ENCODE peak calls at places on chromosome 13, in ten cellular contexts. K is breast epithelium, Z is right cardiac atrium, S is HFFc6, O is EL, X is neural progenitor cell, D is GM23248, G is heart right ventricle, B is iris pigment epithelial cell, C is GM03348. R is an unnamed sample.

GRCh38 chr13:35157143-35157755 is 215.2 kb downstream of the NBEA start:
- DNase-seq in K (no peak), Z (no peak), S (peak), O (peak), X (peak), D (peak), G (no peak), B (peak), C (peak), R (peak)

GRCh38 chr13:102768914-102769313 is 4.7 kb downstream of the TEX30 start:
- DNase-seq in K (no peak), Z (no peak), S (no peak), O (no peak), X (no peak), D (no peak), G (no peak), B (peak), C (no peak), R (no peak)

GRCh38 chr13:31946091-31946770 is 85.3 kb upstream of the FRY start:
- DNase-seq in K (no peak), Z (no peak), S (peak), O (peak), X (no peak), D (peak), G (no peak), B (peak), C (peak), R (no peak)

GRCh38 chr13:57128909-57129308 is 11.8 kb upstream of the PRR20A start:
- DNase-seq in K (no peak), Z (no peak), S (no peak), O (no peak), X (peak), D (no peak), G (no peak), B (no peak), C (no peak), R (no peak)

GRCh38 chr13:30835442-30835841 is 70.6 kb upstream of the MEDAG start:
- DNase-seq in K (no peak), Z (no peak), S (no peak), O (no peak), X (no peak), D (no peak), G (no peak), B (peak), C (no peak), R (no peak)

GRCh38 chr13:107942030-107942617 is 273.2 kb downstream of the LIG4 start:
- DNase-seq in K (no peak), Z (no peak), S (no peak), O (no peak), X (no peak), D (no peak), G (no peak), B (no peak), C (no peak), R (no peak)

GRCh38 chr13:23159205-23159586 is 21.6 kb upstream of the SGCG start:
- DNase-seq in K (no peak), Z (peak), S (peak), O (peak), X (peak), D (peak), G (peak), B (peak), C (peak), R (peak)

GRCh38 chr13:34730966-34731365 is 211.1 kb upstream of the NBEA start:
- DNase-seq in K (no peak), Z (no peak), S (no peak), O (no peak), X (no peak), D (no peak), G (no peak), B (no peak), C (no peak), R (no peak)

GRCh38 chr13:61170791-61171330 is 244.8 kb downstream of the PCDH20 start:
- DNase-seq in K (no peak), Z (peak), S (no peak), O (no peak), X (no peak), D (no peak), G (peak), B (no peak), C (no peak), R (no peak)

GRCh38 chr13:28138756-28139470 is 568 bp downstream of the PAN3 start:
- DNase-seq in K (peak), Z (peak), S (no peak), O (peak), X (peak), D (peak), G (peak), B (peak), C (peak), R (no peak)

GRCh38 chr13:111213964-111214726 is 99.0 kb downstream of the ARHGEF7 start:
- DNase-seq in K (no peak), Z (peak), S (no peak), O (no peak), X (no peak), D (no peak), G (no peak), B (no peak), C (no peak), R (no peak)

GRCh38 chr13:33174491-33174890 is 111.1 kb downstream of the STARD13 start:
- DNase-seq in K (no peak), Z (no peak), S (no peak), O (no peak), X (no peak), D (no peak), G (no peak), B (no peak), C (no peak), R (no peak)

GRCh38 chr13:43757266-43757665 is 29.5 kb downstream of the ENOX1 start:
- DNase-seq in K (no peak), Z (no peak), S (no peak), O (no peak), X (no peak), D (no peak), G (no peak), B (no peak), C (no peak), R (no peak)

GRCh38 chr13:46553521-46553885 is 533 bp downstream of the LRCH1 start:
- DNase-seq in K (peak), Z (no peak), S (no peak), O (no peak), X (peak), D (no peak), G (no peak), B (no peak), C (no peak), R (no peak)

GRCh38 chr13:80047406-80047805 is 293.5 kb downstream of the SPRY2 start:
- DNase-seq in K (no peak), Z (no peak), S (peak), O (no peak), X (no peak), D (peak), G (no peak), B (peak), C (no peak), R (no peak)

GRCh38 chr13:31056650-31057275 is 104.9 kb downstream of the HSPH1 start:
- DNase-seq in K (no peak), Z (no peak), S (peak), O (peak), X (no peak), D (peak), G (no peak), B (no peak), C (peak), R (no peak)

GRCh38 chr13:47175172-47175806 is 278.4 kb upstream of the HTR2A start:
- DNase-seq in K (no peak), Z (no peak), S (peak), O (peak), X (no peak), D (peak), G (no peak), B (peak), C (peak), R (no peak)

GRCh38 chr13:30158774-30159445 is 148.4 kb downstream of the KATNAL1 start:
- DNase-seq in K (no peak), Z (no peak), S (peak), O (peak), X (no peak), D (peak), G (no peak), B (peak), C (peak), R (no peak)

GRCh38 chr13:85266331-85266730 is 532.9 kb downstream of the SLITRK6 start:
- DNase-seq in K (no peak), Z (no peak), S (no peak), O (peak), X (no peak), D (no peak), G (no peak), B (no peak), C (no peak), R (no peak)

GRCh38 chr13:32889986-32890565 is 126.1 kb upstream of the KL start:
- DNase-seq in K (no peak), Z (no peak), S (peak), O (peak), X (no peak), D (peak), G (no peak), B (no peak), C (peak), R (no peak)

GRCh38 chr13:94176576-94176975 is 302.9 kb downstream of the DCT start:
- DNase-seq in K (no peak), Z (no peak), S (no peak), O (no peak), X (no peak), D (no peak), G (no peak), B (peak), C (peak), R (no peak)

GRCh38 chr13:77693449-77693940 is 4.0 kb upstream of the SLAIN1 start:
- DNase-seq in K (no peak), Z (no peak), S (no peak), O (no peak), X (no peak), D (no peak), G (no peak), B (no peak), C (no peak), R (no peak)

GRCh38 chr13:40666905-40667621 is 622 bp upstream of the FOXO1 start:
- DNase-seq in K (no peak), Z (peak), S (no peak), O (no peak), X (peak), D (peak), G (peak), B (no peak), C (peak), R (peak)

GRCh38 chr13:67390462-67391093 is 160.4 kb upstream of the PCDH9 start:
- DNase-seq in K (no peak), Z (no peak), S (no peak), O (peak), X (no peak), D (no peak), G (no peak), B (peak), C (peak), R (no peak)

GRCh38 chr13:74708629-74709028 is 574.4 kb upstream of the KLF12 start:
- DNase-seq in K (no peak), Z (no peak), S (no peak), O (no peak), X (no peak), D (peak), G (no peak), B (no peak), C (peak), R (no peak)

GRCh38 chr13:50509167-50509566 is 334.3 kb downstream of the DLEU7 start:
- DNase-seq in K (no peak), Z (no peak), S (no peak), O (no peak), X (no peak), D (no peak), G (no peak), B (no peak), C (no peak), R (no peak)

GRCh38 chr13:30708541-30708940 is 26.8 kb upstream of the ALOX5AP start:
- DNase-seq in K (no peak), Z (no peak), S (no peak), O (peak), X (no peak), D (peak), G (no peak), B (peak), C (peak), R (no peak)

GRCh38 chr13:60604058-60604457 is 207.0 kb downstream of the TDRD3 start:
- DNase-seq in K (no peak), Z (no peak), S (no peak), O (no peak), X (no peak), D (no peak), G (no peak), B (no peak), C (no peak), R (no peak)

GRCh38 chr13:24208314-24208713 is 47.8 kb downstream of the SPATA13 start:
- DNase-seq in K (no peak), Z (no peak), S (peak), O (peak), X (no peak), D (peak), G (no peak), B (peak), C (peak), R (no peak)

GRCh38 chr13:49681837-49682236 is 9.4 kb downstream of the EBPL start:
- DNase-seq in K (no peak), Z (no peak), S (peak), O (peak), X (peak), D (peak), G (no peak), B (peak), C (peak), R (no peak)